ENCODE peak calls at places on chromosomes 7 and 10, in six cellular contexts. F is transverse colon, H is sigmoid colon, S is HCT116, D is GM12891, X is GM12878. V is an unnamed sample.

GRCh38 chr10:42969909-42970308 is 107.0 kb upstream of the RET start:
- DNase-seq in F (no peak), H (peak), S (no peak), D (no peak), X (no peak), V (no peak)

GRCh38 chr7:142301923-142302550 is 44.2 kb upstream of the PRSS58 start:
- DNase-seq in F (no peak), H (no peak), S (peak), D (peak), X (no peak), V (no peak)

GRCh38 chr7:131844380-131844779 is 288.0 kb upstream of the PODXL start:
- DNase-seq in F (no peak), H (no peak), S (no peak), D (no peak), X (no peak), V (no peak)

GRCh38 chr10:47420305-47421056 is 36.4 kb upstream of the ZNF488 start:
- DNase-seq in F (no peak), H (no peak), S (no peak), D (no peak), X (no peak), V (no peak)

GRCh38 chr10:80463868-80464267 is 9.8 kb downstream of the TSPAN14 start:
- DNase-seq in F (no peak), H (peak), S (no peak), D (no peak), X (no peak), V (no peak)

GRCh38 chr10:128180843-128181242 is 54.6 kb upstream of the MKI67 start:
- DNase-seq in F (no peak), H (no peak), S (no peak), D (no peak), X (no peak), V (no peak)

GRCh38 chr10:12481956-12482355 is 132.6 kb downstream of the CAMK1D start:
- DNase-seq in F (no peak), H (no peak), S (no peak), D (no peak), X (no peak), V (no peak)

GRCh38 chr7:81956520-81956919 is 186.7 kb upstream of the HGF start:
- DNase-seq in F (no peak), H (no peak), S (peak), D (no peak), X (peak), V (no peak)

GRCh38 chr10:129715805-129716785 is 248.0 kb downstream of the EBF3 start:
- DNase-seq in F (no peak), H (peak), S (no peak), D (no peak), X (no peak), V (no peak)

GRCh38 chr7:85030893-85031292 is 156.0 kb downstream of the SEMA3D start:
- DNase-seq in F (no peak), H (no peak), S (peak), D (no peak), X (no peak), V (no peak)

GRCh38 chr10:60757422-60757895 is 20.8 kb upstream of the CDK1 start:
- DNase-seq in F (no peak), H (no peak), S (no peak), D (no peak), X (no peak), V (no peak)

GRCh38 chr10:11823122-11823988 is at the start of gene PROSER2:
- DNase-seq in F (peak), H (no peak), S (peak), D (peak), X (no peak), V (peak)

GRCh38 chr10:100621360-100622205 is 85.8 kb downstream of the HIF1AN start:
- DNase-seq in F (no peak), H (no peak), S (no peak), D (no peak), X (no peak), V (no peak)

GRCh38 chr10:82874671-82875070 is 999.7 kb downstream of the NRG3 start:
- DNase-seq in F (no peak), H (no peak), S (no peak), D (no peak), X (no peak), V (no peak)

GRCh38 chr10:78277734-78278404 is 244.2 kb downstream of the RPS24 start:
- DNase-seq in F (no peak), H (peak), S (no peak), D (no peak), X (no peak), V (no peak)

GRCh38 chr7:14184292-14184864 is 194.9 kb upstream of the ETV1 start:
- DNase-seq in F (peak), H (no peak), S (no peak), D (no peak), X (no peak), V (no peak)

GRCh38 chr10:60305394-60305892 is 84.2 kb downstream of the ANK3 start:
- DNase-seq in F (no peak), H (no peak), S (no peak), D (no peak), X (no peak), V (no peak)

DNA sequence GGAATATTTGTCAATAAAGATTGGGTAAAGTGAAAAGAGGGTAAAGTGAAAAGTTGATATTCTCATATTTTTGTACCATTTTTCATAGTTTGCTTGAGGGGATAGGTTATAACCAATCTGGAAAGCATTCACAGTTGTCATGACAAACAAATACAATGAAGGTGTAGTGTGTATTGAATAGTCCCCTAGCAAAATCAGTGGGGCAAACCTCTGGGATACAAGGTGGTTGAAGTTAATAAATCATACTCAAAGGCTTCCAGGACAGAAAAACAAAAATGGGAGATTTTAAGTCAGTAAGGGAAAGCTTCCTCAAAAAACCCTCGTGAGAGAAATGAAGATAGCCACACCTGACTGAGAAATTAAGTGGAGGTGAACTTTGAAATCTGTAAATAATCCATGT is 39.4 kb downstream of the PHTF2 start:
- DNase-seq in F (no peak), H (no peak), S (no peak), D (no peak), X (no peak), V (no peak)
- TF ChIP-seq POLR2A in F (no peak), H (no peak), S (no peak), D (no peak), X (no peak), V (no peak)

GRCh38 chr7:47576031-47576908 is 5.6 kb downstream of the TNS3 start:
- DNase-seq in F (peak), H (peak), S (peak), D (no peak), X (no peak), V (no peak)

GRCh38 chr7:47572101-47572460 is 9.8 kb downstream of the TNS3 start:
- DNase-seq in F (peak), H (no peak), S (no peak), D (no peak), X (no peak), V (no peak)

GRCh38 chr7:47574473-47575328 is 7.2 kb downstream of the TNS3 start:
- DNase-seq in F (peak), H (no peak), S (no peak), D (peak), X (peak), V (no peak)

GRCh38 chr7:47572939-47573757 is 8.8 kb downstream of the TNS3 start:
- DNase-seq in F (no peak), H (no peak), S (no peak), D (no peak), X (no peak), V (no peak)

GRCh38 chr7:47573758-47574472 is 8.0 kb downstream of the TNS3 start:
- DNase-seq in F (no peak), H (no peak), S (no peak), D (no peak), X (no peak), V (no peak)
- TF ChIP-seq POLR2AphosphoS5 in F (no peak), H (no peak), S (no peak), D (no peak), X (no peak), V (no peak)

DNA sequence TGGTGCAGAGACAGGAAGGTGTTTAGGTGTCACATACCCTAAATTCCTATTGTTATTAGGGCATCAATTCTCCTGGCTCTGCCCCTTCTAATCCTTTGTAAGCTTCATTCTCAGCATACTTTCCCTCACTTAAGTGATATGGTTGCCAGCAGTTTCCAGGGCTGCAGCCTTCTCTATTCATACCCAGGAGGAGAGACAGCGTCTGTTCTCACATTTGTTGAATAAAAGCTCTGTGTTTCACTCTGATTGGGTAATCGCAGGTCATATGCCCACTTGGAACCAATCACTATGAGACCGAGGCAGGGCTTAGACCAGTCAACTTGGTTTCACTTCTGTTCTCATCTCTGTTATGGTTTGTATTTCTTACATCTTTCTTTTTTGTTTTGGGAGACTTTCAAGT is 109.6 kb upstream of the MTPN start:
- DNase-seq in F (peak), H (peak), S (peak), D (no peak), X (peak), V (no peak)
- TF ChIP-seq POLR2A in F (no peak), H (no peak), S (no peak), D (no peak), X (no peak), V (no peak)

GRCh38 chr10:6778992-6779701 is 199.1 kb upstream of the PRKCQ start:
- DNase-seq in F (no peak), H (no peak), S (peak), D (no peak), X (no peak), V (no peak)
- TF ChIP-seq POLR2AphosphoS5 in F (no peak), H (no peak), S (peak), D (no peak), X (no peak), V (no peak)

GRCh38 chr7:45885264-45885882 is 2.9 kb upstream of the IGFBP1 start:
- DNase-seq in F (no peak), H (no peak), S (peak), D (no peak), X (no peak), V (no peak)
- TF ChIP-seq POLR2A in F (no peak), H (no peak), S (no peak), D (no peak), X (no peak), V (no peak)

GRCh38 chr10:1903982-1904381 is 166.7 kb upstream of the ADARB2 start:
- DNase-seq in F (no peak), H (no peak), S (no peak), D (no peak), X (no peak), V (no peak)
- TF ChIP-seq POLR2AphosphoS5 in F (no peak), H (no peak), S (no peak), D (no peak), X (no peak), V (no peak)

V was measured in GM12892.